ENCODE peak calls at places on chromosomes 16 and 17, in nine cellular contexts. M is OCI-LY7; A is IMR-90; D is effector memory CD4-positive, alpha-beta T cell; U is body of pancreas; E is kidney; G is lung; J is CD4-positive, alpha-beta memory T cell; L is cardiac muscle cell. Q is an unnamed sample. For H3K4me1, the result is how much of the 10 kb centered on the place peaks cover.

GRCh38 chr17:45260204-45260783 is 1.6 kb downstream of the SPATA32 start:
- DNase-seq in E (no peak), L (no peak), A (no peak), G (no peak), J (no peak), U (no peak), M (no peak), D (no peak), Q (no peak)

GRCh38 chr16:588639-588888 is 1.3 kb upstream of the RAB40C start:
- DNase-seq in E (no peak), J (peak), D (peak), M (peak), U (peak), L (peak), A (peak), G (no peak), Q (peak)

GRCh38 chr17:64741038-64741641 is 79.0 kb upstream of the SMURF2 start:
- DNase-seq in J (no peak), M (peak), L (no peak), U (peak), D (no peak), E (no peak), G (peak), A (peak), Q (peak)

GRCh38 chr17:42135664-42136653 is 13.4 kb downstream of the HSPB9 start:
- DNase-seq in G (peak), D (no peak), L (peak), U (peak), M (peak), A (peak), J (no peak), E (peak), Q (no peak)

GRCh38 chr16:19680972-19681371 is 37.1 kb downstream of the KNOP1 start:
- DNase-seq in U (no peak), A (no peak), L (no peak), M (no peak), J (no peak), E (no peak), D (no peak), G (no peak), Q (no peak)

GRCh38 chr16:12917653-12918052 is 16.3 kb downstream of the SHISA9 start:
- DNase-seq in U (no peak), A (no peak), G (no peak), L (no peak), J (no peak), E (no peak), D (no peak), M (no peak), Q (no peak)

GRCh38 chr17:40316571-40317344 is 7.8 kb downstream of the RARA start:
- DNase-seq in J (no peak), L (peak), D (no peak), A (peak), M (no peak), E (peak), U (peak), G (no peak), Q (peak)

GRCh38 chr17:15157051-15157450 is 108.1 kb downstream of the PMP22 start:
- DNase-seq in U (no peak), J (no peak), E (no peak), A (peak), D (no peak), M (no peak), L (no peak), G (no peak), Q (peak)

GRCh38 chr16:2048116-2048543 is 345 bp downstream of the TSC2 start:
- DNase-seq in E (no peak), L (no peak), D (no peak), M (no peak), A (no peak), G (no peak), J (no peak), U (no peak), Q (no peak)

GRCh38 chr17:83155128-83156081 is 76.0 kb downstream of the METRNL start:
- DNase-seq in M (no peak), D (no peak), L (no peak), E (peak), U (no peak), G (peak), J (no peak), A (peak), Q (peak)

GRCh38 chr17:38881600-38882191 is 11.8 kb downstream of the LASP1 start:
- DNase-seq in D (no peak), A (peak), J (no peak), M (peak), U (peak), L (peak), E (peak), G (peak), Q (peak)

GRCh38 chr17:45432405-45433113 is at the start of gene ARHGAP27:
- DNase-seq in M (peak), D (no peak), E (peak), U (peak), A (no peak), G (peak), J (peak), L (peak), Q (peak)

GRCh38 chr17:82148997-82149396 is 51.0 kb upstream of the FASN start:
- DNase-seq in E (peak), D (no peak), J (no peak), U (no peak), A (no peak), M (no peak), G (no peak), L (no peak), Q (no peak)

GRCh38 chr16:88761830-88762229 is 23.2 kb downstream of the PIEZO1 start:
- DNase-seq in U (peak), D (no peak), G (no peak), M (no peak), L (no peak), A (no peak), E (no peak), J (no peak), Q (no peak)

GRCh38 chr17:15255713-15256454 is 9.2 kb downstream of the PMP22 start:
- DNase-seq in J (no peak), E (no peak), M (no peak), L (no peak), G (no peak), U (peak), D (no peak), A (peak), Q (no peak)

GRCh38 chr16:19429271-19429670 is 11.6 kb downstream of the TMC5 start:
- DNase-seq in D (no peak), L (no peak), J (no peak), M (no peak), E (no peak), A (no peak), U (peak), G (peak), Q (no peak)

GRCh38 chr17:46056800-46057304 is 57.8 kb downstream of the STH start:
- DNase-seq in A (peak), L (no peak), J (no peak), G (no peak), M (no peak), U (no peak), D (no peak), E (no peak), Q (no peak)

GRCh38 chr17:69779378-69780214 is 295.4 kb upstream of the KCNJ16 start:
- DNase-seq in U (no peak), L (no peak), J (no peak), E (no peak), G (no peak), M (no peak), D (no peak), A (peak), Q (no peak)

GRCh38 chr17:8005951-8006730 is 3.7 kb downstream of the GUCY2D start:
- DNase-seq in U (no peak), A (no peak), D (no peak), G (no peak), M (peak), J (no peak), E (peak), L (no peak), Q (no peak)

GRCh38 chr17:19248923-19249574 is 11.9 kb downstream of the EPN2 start:
- DNase-seq in M (no peak), L (no peak), D (no peak), U (peak), A (peak), E (peak), G (no peak), J (no peak), Q (peak)

GRCh38 chr17:18176152-18176551 is 7.5 kb upstream of the ALKBH5 start:
- DNase-seq in D (no peak), A (no peak), J (no peak), E (no peak), L (no peak), G (no peak), M (peak), U (no peak), Q (no peak)

GRCh38 chr16:50360033-50360778 is 8.6 kb downstream of the BRD7 start:
- DNase-seq in J (no peak), U (peak), G (no peak), E (no peak), M (no peak), A (peak), D (no peak), L (no peak), Q (no peak)

GRCh38 chr17:13209091-13209490 is 191.3 kb upstream of the ELAC2 start:
- DNase-seq in L (no peak), J (no peak), G (no peak), A (no peak), E (no peak), U (no peak), D (no peak), M (no peak), Q (no peak)

GRCh38 chr17:43909537-43910231 is 2.3 kb upstream of the MPP2 start:
- DNase-seq in L (no peak), A (no peak), G (no peak), J (no peak), D (no peak), M (no peak), U (no peak), E (no peak), Q (peak)

GRCh38 chr16:58024347-58024672 is 1.2 kb upstream of the MMP15 start:
- DNase-seq in L (no peak), D (no peak), E (no peak), G (no peak), M (no peak), J (no peak), U (no peak), A (no peak), Q (no peak)

GRCh38 chr17:40317880-40318834 is 9.2 kb downstream of the RARA start:
- DNase-seq in G (peak), E (peak), D (peak), L (peak), J (peak), M (peak), A (peak), U (peak), Q (peak)

GRCh38 chr17:35448899-35449227 is 297 bp upstream of the SLFN13 start:
- DNase-seq in M (no peak), J (no peak), G (no peak), U (no peak), A (no peak), D (no peak), L (no peak), E (no peak), Q (no peak)

GRCh38 chr17:2644971-2645370 is 51.5 kb downstream of the PAFAH1B1 start:
- DNase-seq in D (no peak), E (no peak), G (no peak), J (no peak), L (no peak), A (no peak), M (no peak), U (no peak), Q (no peak)

GRCh38 chr17:29930399-29931010 is 477 bp upstream of the SSH2 start:
- DNase-seq in E (no peak), D (no peak), M (no peak), U (no peak), J (no peak), L (peak), G (no peak), A (peak), Q (no peak)

GRCh38 chr17:32497431-32498205 is 10.8 kb downstream of the CDK5R1 start:
- DNase-seq in M (no peak), D (no peak), G (no peak), A (no peak), U (no peak), L (no peak), J (no peak), E (no peak), Q (peak)

GRCh38 chr16:48099455-48099854 is 56.3 kb downstream of the ABCC12 start:
- DNase-seq in A (no peak), J (no peak), E (no peak), L (no peak), G (no peak), M (no peak), U (no peak), D (no peak), Q (no peak)

GRCh38 chr17:17537311-17538099 is 41.3 kb upstream of the RASD1 start:
- DNase-seq in J (no peak), U (peak), L (peak), M (no peak), D (no peak), E (no peak), A (peak), G (no peak), Q (no peak)

GRCh38 chr16:86494565-86495356 is 15.6 kb upstream of the FOXF1 start:
- DNase-seq in M (no peak), U (no peak), A (no peak), J (no peak), G (no peak), L (no peak), D (no peak), E (no peak), Q (no peak)

GRCh38 chr16:8398548-8398947 is 191.8 kb downstream of the TMEM114 start:
- DNase-seq in D (no peak), J (no peak), E (no peak), U (no peak), A (no peak), L (no peak), G (no peak), M (no peak), Q (no peak)

GRCh38 chr16:87956169-87956770 is 5.0 kb downstream of the BANP start:
- DNase-seq in J (peak), E (no peak), D (peak), L (peak), G (no peak), U (no peak), A (peak), M (peak), Q (no peak)

GRCh38 chr17:15436399-15437369 is 30.7 kb downstream of the CDRT4 start:
- DNase-seq in L (no peak), U (peak), G (peak), E (no peak), D (no peak), M (peak), J (peak), A (peak), Q (peak)

GRCh38 chr16:84618428-84619102 is 687 bp upstream of the COTL1 start:
- DNase-seq in L (no peak), J (no peak), A (peak), D (no peak), U (peak), E (peak), G (no peak), M (no peak), Q (peak)
- H3K4me1 ChIP-seq in L (under half), J (under half), A (under half), D (under half), U (under half), E (under half), G (under half), M (half or more), Q (under half)

GRCh38 chr17:74521701-74522201 is 9.5 kb downstream of the CD300LB start:
- DNase-seq in L (no peak), U (no peak), E (no peak), G (peak), J (no peak), D (no peak), M (no peak), A (no peak), Q (peak)

GRCh38 chr17:74520790-74521480 is 10.3 kb downstream of the CD300LB start:
- DNase-seq in L (no peak), D (no peak), A (no peak), M (no peak), U (no peak), G (peak), J (no peak), E (no peak), Q (peak)

GRCh38 chr17:74522381-74523090 is 8.7 kb downstream of the CD300LB start:
- DNase-seq in M (no peak), E (no peak), L (no peak), J (no peak), G (peak), D (no peak), A (no peak), U (no peak), Q (peak)

GRCh38 chr17:74523308-74523707 is 8.0 kb downstream of the CD300LB start:
- DNase-seq in D (no peak), J (no peak), G (no peak), U (no peak), E (no peak), M (no peak), A (no peak), L (no peak), Q (peak)

GRCh38 chr17:74519951-74520553 is 11.2 kb downstream of the CD300LB start:
- DNase-seq in A (no peak), L (no peak), D (no peak), E (no peak), G (no peak), M (no peak), J (no peak), U (no peak), Q (no peak)
- H3K27ac ChIP-seq in A (no peak), L (no peak), D (no peak), E (no peak), G (peak), M (no peak), J (no peak), U (no peak), Q (no peak)

GRCh38 chr17:31310877-31311276 is 3.0 kb downstream of the EVI2B start:
- DNase-seq in J (peak), M (peak), L (no peak), G (no peak), E (no peak), U (no peak), D (no peak), A (no peak), Q (no peak)

GRCh38 chr17:31309525-31309924 is 4.3 kb downstream of the EVI2B start:
- DNase-seq in J (peak), L (no peak), D (no peak), U (no peak), G (no peak), E (no peak), A (no peak), M (peak), Q (no peak)

GRCh38 chr17:31308372-31308905 is 5.4 kb downstream of the EVI2B start:
- DNase-seq in G (no peak), A (no peak), E (no peak), M (no peak), U (no peak), J (no peak), L (no peak), D (no peak), Q (no peak)

GRCh38 chr17:31308935-31309334 is 4.9 kb downstream of the EVI2B start:
- DNase-seq in M (no peak), A (no peak), L (no peak), J (no peak), U (no peak), E (no peak), D (no peak), G (no peak), Q (no peak)

GRCh38 chr17:31310260-31310659 is 3.6 kb downstream of the EVI2B start:
- DNase-seq in L (no peak), M (peak), E (no peak), G (no peak), U (no peak), J (peak), A (no peak), D (peak), Q (no peak)
- H3K4me3 ChIP-seq in L (no peak), M (peak), E (no peak), G (no peak), U (no peak), J (peak), A (no peak), D (peak), Q (no peak)

DNA sequence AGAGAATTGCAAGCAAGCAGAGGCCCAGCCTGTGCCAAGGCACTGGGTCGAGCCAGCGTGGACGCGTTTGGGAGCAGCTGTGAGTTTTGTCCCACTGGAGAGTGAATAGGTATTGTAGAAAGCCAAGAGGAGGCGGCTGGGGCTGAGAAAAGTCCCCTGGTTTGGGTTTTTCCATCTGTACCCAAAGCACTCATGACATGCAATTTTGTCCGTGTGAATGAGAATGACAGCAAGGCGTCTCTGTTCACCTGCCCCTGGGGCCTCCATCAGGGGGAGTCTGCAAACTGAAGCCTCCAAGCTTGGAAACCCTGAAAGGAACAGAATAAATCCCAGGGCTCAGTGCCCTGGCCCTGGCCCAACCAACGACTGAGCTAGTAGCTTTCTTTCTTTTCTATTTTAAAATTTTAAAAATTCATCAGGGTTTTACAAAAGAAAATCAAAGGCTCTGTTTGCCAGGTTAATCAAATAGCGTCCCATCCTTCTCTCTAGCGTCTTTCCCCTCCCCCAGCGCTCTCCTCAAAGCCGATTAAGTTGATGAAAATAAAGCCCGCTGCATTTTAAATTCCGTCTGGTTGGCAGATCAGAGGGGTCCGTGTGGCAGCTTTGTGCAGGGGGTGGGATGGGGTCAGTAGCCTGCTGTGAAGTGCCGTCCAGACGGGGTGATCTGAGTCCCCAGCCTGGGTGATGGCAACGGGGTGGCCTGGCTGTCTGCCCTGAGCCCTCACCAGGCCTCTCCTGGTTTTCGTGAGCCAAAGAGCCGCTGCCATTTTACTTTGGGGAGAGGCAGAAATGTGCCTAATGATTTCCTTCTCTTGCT is 171.0 kb downstream of the KATNIP start:
- DNase-seq in L (no peak), M (no peak), J (no peak), D (no peak), U (no peak), A (no peak), E (peak), G (no peak), Q (no peak)
- H3K4me1 ChIP-seq in L (under half), M (under half), J (under half), D (under half), U (under half), A (under half), E (under half), G (under half), Q (under half)

GRCh38 chr17:28684963-28685362 is 23.0 kb downstream of the SUPT6H start:
- DNase-seq in G (no peak), D (no peak), M (no peak), A (peak), L (no peak), E (peak), J (no peak), U (peak), Q (no peak)

GRCh38 chr17:28688481-28688880 is 23.2 kb downstream of the PROCA1 start:
- DNase-seq in M (no peak), G (no peak), J (no peak), D (no peak), L (no peak), E (no peak), A (no peak), U (no peak), Q (no peak)

GRCh38 chr17:28686296-28686695 is 24.3 kb downstream of the SUPT6H start:
- DNase-seq in J (no peak), U (no peak), L (no peak), E (peak), G (no peak), M (no peak), A (no peak), D (no peak), Q (no peak)

GRCh38 chr17:28685366-28685765 is 23.4 kb downstream of the SUPT6H start:
- DNase-seq in G (no peak), J (no peak), L (no peak), A (no peak), D (no peak), U (no peak), E (peak), M (no peak), Q (no peak)

DNA sequence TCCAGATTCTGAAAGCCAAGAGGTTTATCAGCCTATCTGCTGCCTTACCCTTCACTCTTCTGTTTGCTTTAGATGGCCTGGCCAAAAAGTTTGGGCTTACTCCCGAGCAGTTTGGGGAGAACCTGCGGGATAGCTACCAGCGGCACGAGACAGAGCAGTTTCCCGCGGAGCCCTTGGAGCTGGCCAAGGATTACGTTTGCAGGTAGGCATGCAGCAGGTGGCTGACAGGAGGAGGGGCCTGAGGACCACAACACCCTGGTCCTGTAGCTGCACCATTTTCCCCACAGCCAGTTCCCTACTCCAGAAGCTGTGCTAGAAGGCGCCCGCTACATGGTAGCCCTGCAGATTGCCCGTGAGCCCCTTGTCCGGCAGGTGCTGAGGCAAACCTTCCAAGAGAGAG is 20.6 kb downstream of the SUPT6H start:
- DNase-seq in D (no peak), G (no peak), M (no peak), E (peak), J (no peak), U (no peak), A (no peak), L (no peak), Q (no peak)
- H3K27ac ChIP-seq in D (no peak), G (no peak), M (no peak), E (peak), J (no peak), U (no peak), A (no peak), L (no peak), Q (no peak)

GRCh38 chr16:4882633-4883285 is 35.5 kb downstream of the UBN1 start:
- DNase-seq in E (no peak), A (peak), U (peak), M (no peak), G (peak), L (peak), J (no peak), D (no peak), Q (peak)
- H3K4me3 ChIP-seq in E (no peak), A (no peak), U (no peak), M (no peak), G (no peak), L (no peak), J (no peak), D (no peak), Q (no peak)

Q was measured in SJSA1.